ENCODE peak calls at places on chromosomes 11 and 22, in six cellular contexts. L is epithelial cell of esophagus, X is psoas muscle, D is Panc1, S is uterus, J is endothelial cell of umbilical vein. V is an unnamed sample.

GRCh38 chr22:48902001-48902869 is 925.4 kb downstream of the BRD1 start:
- DNase-seq in D (no peak), X (no peak), J (no peak), S (no peak), L (no peak), V (no peak)

GRCh38 chr11:60924110-60924905 is at the start of gene TMEM132A:
- DNase-seq in X (peak; percentile 78), L (peak; percentile 84), S (peak; percentile 63), J (peak; percentile 61), D (no peak), V (no peak)

GRCh38 chr11:61921446-61921845 is 4.1 kb upstream of the RAB3IL1 start:
- DNase-seq in S (no peak), J (no peak), D (no peak), X (no peak), L (no peak), V (no peak)

GRCh38 chr22:34950480-34950879 is 115.5 kb upstream of the ISX start:
- DNase-seq in D (no peak), J (no peak), L (no peak), S (no peak), X (no peak), V (no peak)

GRCh38 chr11:10410106-10410843 is 44.8 kb upstream of the AMPD3 start:
- DNase-seq in S (no peak), X (no peak), D (no peak), J (no peak), L (no peak), V (no peak)

GRCh38 chr22:50673231-50674126 is 856 bp downstream of the SHANK3 start:
- DNase-seq in J (peak; percentile 68), L (no peak), X (no peak), S (no peak), D (no peak), V (no peak)

GRCh38 chr11:130839950-130840666 is 76.2 kb downstream of the SNX19 start:
- DNase-seq in J (no peak), S (no peak), L (no peak), D (no peak), X (no peak), V (no peak)

GRCh38 chr11:26830218-26830617 is 108.4 kb upstream of the SLC5A12 start:
- DNase-seq in J (no peak), S (no peak), X (no peak), L (no peak), D (no peak), V (no peak)

GRCh38 chr11:71305451-71306125 is 53.2 kb upstream of the SHANK2 start:
- DNase-seq in L (peak; percentile 20), D (no peak), X (no peak), J (no peak), S (no peak), V (no peak)

DNA sequence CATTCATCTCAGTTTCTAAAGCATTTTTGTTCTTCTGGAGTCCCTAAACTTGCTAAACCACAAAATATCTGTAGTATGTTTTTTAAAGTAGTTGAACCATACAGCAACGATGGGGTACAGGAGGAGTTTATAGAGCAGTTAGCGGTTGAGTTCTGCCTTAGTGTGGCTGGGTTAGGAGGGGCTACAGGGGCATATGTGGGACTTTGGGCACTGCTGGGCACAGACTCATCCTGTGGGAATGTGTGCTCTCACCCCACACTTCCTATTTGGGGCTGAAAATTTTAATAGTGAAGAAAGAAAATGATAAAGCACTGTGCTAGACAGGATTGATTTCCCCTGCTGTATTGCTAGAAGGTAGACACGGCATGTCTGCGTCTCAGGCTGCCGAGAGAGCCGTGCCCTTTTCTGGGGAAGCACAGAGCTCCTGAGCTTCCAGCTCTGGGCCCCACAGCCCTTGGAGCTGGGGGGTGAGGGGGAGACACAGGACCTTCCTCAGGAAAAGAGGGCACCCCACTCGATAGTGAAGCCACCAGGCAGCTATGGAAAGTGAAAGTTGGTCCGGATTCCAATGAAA is 81.3 kb upstream of the PPARA start:
- DNase-seq in S (peak; percentile 23), D (no peak), J (no peak), X (peak; percentile 53), L (no peak), V (no peak)
- H3K4me3 ChIP-seq in S (peak overlapping the region; percentile 99), D (peak overlapping the region; percentile 60), J (peak overlapping the region; percentile 31), X (peak overlapping the region; percentile 88), L (peak overlapping the region; percentile 67), V (peak overlapping the region; percentile 64)

DNA sequence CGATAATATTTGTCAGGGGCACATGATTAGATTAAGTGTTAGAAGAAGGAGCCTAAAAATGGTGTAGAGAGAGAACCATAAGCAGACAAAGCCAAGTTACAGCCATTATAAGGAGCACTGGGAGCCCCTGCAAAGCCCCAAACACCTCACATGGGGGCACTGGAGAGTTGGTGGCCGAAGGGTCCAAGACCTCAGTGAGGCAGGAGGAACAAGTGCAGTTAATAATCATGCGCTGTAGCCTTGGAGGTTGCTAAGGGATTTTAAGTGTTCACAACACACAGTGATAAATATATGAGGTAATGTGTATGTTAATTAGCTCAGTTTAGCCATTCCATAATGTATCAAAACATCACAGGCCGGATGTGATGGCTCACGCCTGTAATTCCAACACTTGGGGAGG is 54.4 kb upstream of the JAM3 start:
- DNase-seq in L (no peak), D (no peak), X (no peak), S (no peak), J (no peak), V (no peak)
- TF ChIP-seq CTCF in L (no peak), D (no peak), X (no peak), S (peak; percentile 27), J (peak; percentile 14), V (peak; percentile 12)

GRCh38 chr22:26568207-26568706 is 21.7 kb downstream of the TPST2 start:
- DNase-seq in X (no peak), L (peak; percentile 98), D (no peak), S (no peak), J (peak; percentile 57), V (no peak)
- H3K4me3 ChIP-seq in X (peak overlapping the region; percentile 42), L (peak overlapping the region; percentile 10), D (no peak overlapping the region), S (no peak overlapping the region), J (no peak overlapping the region), V (no peak overlapping the region)

GRCh38 chr11:84963240-84963639 is 663.9 kb downstream of the DLG2 start:
- DNase-seq in J (no peak), D (no peak), X (no peak), S (no peak), L (no peak), V (no peak)
- TF ChIP-seq CTCF in J (no peak), D (no peak), X (no peak), S (no peak), L (no peak), V (no peak)

DNA sequence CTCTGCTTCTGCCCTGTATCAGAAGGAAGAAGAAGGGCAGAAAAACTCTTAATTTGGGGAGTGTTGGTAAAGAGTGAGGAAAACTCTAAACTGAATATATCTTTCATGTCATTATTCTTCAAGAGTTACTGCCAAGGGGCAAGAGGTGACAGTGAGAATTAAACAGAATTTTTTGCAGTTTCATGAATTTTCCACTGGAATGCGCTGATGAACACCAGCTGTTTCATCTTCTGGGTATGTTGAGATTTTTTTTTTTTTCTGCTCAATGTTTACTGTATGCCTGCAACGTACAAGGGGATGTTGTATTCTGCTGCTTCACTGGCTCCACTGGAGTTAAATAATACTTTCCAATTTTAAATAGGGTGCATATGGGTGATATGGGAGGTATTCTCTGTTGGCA is 117.8 kb downstream of the FAM76B start:
- DNase-seq in X (no peak), L (no peak), S (no peak), D (no peak), J (no peak), V (no peak)
- H3K4me3 ChIP-seq in X (no peak overlapping the region), L (no peak overlapping the region), S (no peak overlapping the region), D (no peak overlapping the region), J (no peak overlapping the region), V (no peak overlapping the region)

DNA sequence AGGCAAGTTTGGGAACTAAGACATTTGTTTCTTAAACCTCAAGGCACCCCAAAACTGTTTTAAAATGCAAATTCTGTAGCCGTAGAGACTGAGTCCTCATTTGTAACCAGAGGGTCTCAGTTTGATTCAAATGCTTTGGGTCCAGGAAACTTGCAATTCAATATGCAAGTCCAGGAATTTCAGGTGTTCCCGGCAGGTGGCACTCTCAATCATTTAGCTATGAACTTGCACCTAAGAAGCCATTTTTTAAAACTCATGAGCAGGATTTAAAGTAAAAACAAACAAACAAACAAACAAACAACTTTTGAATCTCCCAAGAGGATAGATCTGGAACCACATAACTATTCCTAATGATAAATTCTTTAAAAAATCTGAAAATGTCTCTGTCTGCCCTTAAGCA is 8.7 kb upstream of the ABTB2 start:
- DNase-seq in J (peak; percentile 14), S (no peak), L (peak; percentile 78), X (no peak), D (no peak), V (no peak)
- TF ChIP-seq CTCF in J (no peak), S (peak; percentile 3), L (peak; percentile 64), X (peak; percentile 27), D (peak; percentile 76), V (peak; percentile 72)

GRCh38 chr11:122755941-122756340 is 82.4 kb upstream of the CRTAM start:
- DNase-seq in J (no peak), S (no peak), D (no peak), L (no peak), X (no peak), V (no peak)

GRCh38 chr11:122754028-122754427 is 84.3 kb upstream of the CRTAM start:
- DNase-seq in J (peak; percentile 57), L (no peak), S (no peak), D (no peak), X (no peak), V (no peak)

GRCh38 chr11:122756417-122756816 is 81.9 kb upstream of the CRTAM start:
- DNase-seq in L (no peak), X (no peak), D (no peak), S (no peak), J (no peak), V (no peak)

GRCh38 chr11:122755409-122755808 is 82.9 kb upstream of the CRTAM start:
- DNase-seq in D (no peak), S (no peak), J (no peak), L (no peak), X (no peak), V (no peak)

DNA sequence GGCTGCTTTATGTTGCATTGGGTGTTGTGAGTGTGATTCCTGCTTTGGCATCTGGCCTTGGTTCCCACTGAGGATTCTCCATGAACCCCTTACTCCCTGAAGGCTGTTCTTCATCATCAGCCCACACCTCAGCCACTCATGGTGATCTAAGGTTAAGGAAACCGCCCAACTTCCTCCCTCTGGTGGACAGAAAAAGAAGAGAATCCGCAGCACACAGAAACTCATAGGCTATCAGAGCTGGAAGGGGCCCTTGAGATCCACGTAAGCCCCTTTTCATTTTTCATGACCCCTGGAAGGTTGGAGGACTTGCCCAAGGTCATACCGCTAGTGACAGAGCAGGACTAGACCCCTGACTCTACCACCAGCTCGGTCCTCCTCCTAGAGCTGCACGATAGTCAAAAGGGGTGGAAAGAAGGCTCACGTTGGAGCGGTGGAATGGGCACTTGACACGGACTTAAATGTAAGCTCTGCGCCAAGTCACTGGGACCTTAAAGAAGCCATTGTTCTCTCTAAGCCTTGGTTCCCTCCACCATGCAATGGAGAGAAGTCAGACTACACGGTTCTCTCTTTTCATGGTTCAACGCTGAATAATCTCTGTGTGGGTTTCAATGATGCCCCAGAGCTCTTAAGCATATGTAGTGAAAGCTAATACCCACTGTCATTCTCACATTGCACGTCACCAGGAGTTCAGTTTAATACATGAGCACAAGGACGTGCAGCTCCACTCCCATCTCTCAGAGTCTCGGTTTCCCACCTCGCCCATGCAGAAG is 83.6 kb upstream of the CRTAM start:
- DNase-seq in J (no peak), D (no peak), X (no peak), L (no peak), S (no peak), V (no peak)
- H3K4me3 ChIP-seq in J (no peak overlapping the region), D (no peak overlapping the region), X (no peak overlapping the region), L (no peak overlapping the region), S (no peak overlapping the region), V (no peak overlapping the region)

V was measured in epithelial cell of proximal tubule.